ENCODE peak calls at places on chromosomes 12 and 14, in five cellular contexts. One of them, this sample, is unnamed.

GRCh38 chr12:98750511-98750910 is 105.4 kb downstream of the APAF1 start:
- DNase-seq in NCI-H82: no peak
- DNase-seq in left colon: no peak
- DNase-seq in stomach: no peak
- DNase-seq in astrocyte of the cerebellum: no peak
- DNase-seq in this sample: no peak

GRCh38 chr12:106084048-106084671 is 54.6 kb downstream of the NUAK1 start:
- DNase-seq in NCI-H82: no peak
- DNase-seq in left colon: no peak
- DNase-seq in stomach: no peak
- DNase-seq in astrocyte of the cerebellum: peak
- DNase-seq in this sample: peak

GRCh38 chr14:56349942-56350341 is 229.7 kb upstream of the TMEM260 start:
- DNase-seq in NCI-H82: no peak
- DNase-seq in left colon: no peak
- DNase-seq in stomach: no peak
- DNase-seq in astrocyte of the cerebellum: no peak
- DNase-seq in this sample: no peak

GRCh38 chr12:46391630-46392029 is 19.1 kb upstream of the SLC38A2 start:
- DNase-seq in NCI-H82: no peak
- DNase-seq in left colon: no peak
- DNase-seq in stomach: no peak
- DNase-seq in astrocyte of the cerebellum: peak
- DNase-seq in this sample: no peak

GRCh38 chr14:43406936-43407335 is 1100.1 kb downstream of the FSCB start:
- DNase-seq in NCI-H82: no peak
- DNase-seq in left colon: no peak
- DNase-seq in stomach: no peak
- DNase-seq in astrocyte of the cerebellum: no peak
- DNase-seq in this sample: no peak

GRCh38 chr14:75461303-75461702 is 33.5 kb downstream of the JDP2 start:
- DNase-seq in NCI-H82: no peak
- DNase-seq in left colon: no peak
- DNase-seq in stomach: no peak
- DNase-seq in astrocyte of the cerebellum: no peak
- DNase-seq in this sample: no peak

GRCh38 chr14:39016733-39017095 is 86.3 kb downstream of the SEC23A start:
- DNase-seq in NCI-H82: no peak
- DNase-seq in left colon: no peak
- DNase-seq in stomach: no peak
- DNase-seq in astrocyte of the cerebellum: no peak
- DNase-seq in this sample: no peak

GRCh38 chr14:90495357-90496276 is 98.8 kb downstream of the CALM1 start:
- DNase-seq in NCI-H82: peak
- DNase-seq in left colon: peak
- DNase-seq in stomach: peak
- DNase-seq in astrocyte of the cerebellum: peak
- DNase-seq in this sample: peak